ENCODE peak calls at places on chromosomes 7 and 10, in nine cellular contexts. Y, G, R, B, P, X, J, D and Z are unnamed samples.

GRCh38 chr7:79934727-79935126 is 199.9 kb upstream of the GNAI1 start:
- DNase-seq in Y (no peak), G (no peak), R (no peak), B (no peak), P (no peak), X (no peak), J (no peak), D (no peak), Z (no peak)

GRCh38 chr10:31961675-31962074 is 33.0 kb upstream of the ARHGAP12 start:
- DNase-seq in Y (peak; percentile 28), G (no peak), R (no peak), B (no peak), P (no peak), X (no peak), J (no peak), D (peak; percentile 24), Z (no peak)

GRCh38 chr10:22228167-22228938 is 10.5 kb upstream of the EBLN1 start:
- DNase-seq in Y (no peak), G (no peak), R (no peak), B (no peak), P (no peak), X (no peak), J (no peak), D (no peak), Z (no peak)

GRCh38 chr7:51033722-51034530 is 251.2 kb upstream of the GRB10 start:
- DNase-seq in Y (no peak), G (no peak), R (no peak), B (no peak), P (no peak), X (no peak), J (no peak), D (no peak), Z (no peak)

GRCh38 chr7:4819450-4820404 is 42.1 kb downstream of the PAPOLB start:
- DNase-seq in Y (no peak), G (no peak), R (no peak), B (no peak), P (no peak), X (no peak), J (no peak), D (no peak), Z (no peak)

GRCh38 chr7:82017334-82017943 is 247.6 kb upstream of the HGF start:
- DNase-seq in Y (peak; percentile 16), G (no peak), R (no peak), B (no peak), P (no peak), X (no peak), J (no peak), D (peak; percentile 65), Z (peak; percentile 19)

GRCh38 chr7:74217455-74218342 is 7.9 kb downstream of the LAT2 start:
- DNase-seq in Y (no peak), G (peak; percentile 30), R (no peak), B (no peak), P (no peak), X (no peak), J (no peak), D (no peak), Z (peak; percentile 68)

GRCh38 chr7:130207642-130208041 is at the start of gene SSMEM1:
- DNase-seq in Y (no peak), G (no peak), R (no peak), B (no peak), P (no peak), X (no peak), J (no peak), D (no peak), Z (no peak)

GRCh38 chr7:70143089-70144044 is 545.1 kb downstream of the AUTS2 start:
- DNase-seq in Y (no peak), G (no peak), R (no peak), B (no peak), P (no peak), X (no peak), J (peak; percentile 5), D (peak; percentile 85), Z (no peak)

GRCh38 chr10:30529373-30529998 is 95.5 kb downstream of the MAP3K8 start:
- DNase-seq in Y (no peak), G (peak; percentile 82), R (peak; percentile 62), B (peak; percentile 50), P (peak; percentile 61), X (peak; percentile 84), J (no peak), D (no peak), Z (peak; percentile 77)

GRCh38 chr7:127943541-127944521 is 87.4 kb downstream of the LRRC4 start:
- DNase-seq in Y (no peak), G (no peak), R (no peak), B (no peak), P (no peak), X (no peak), J (peak; percentile 37), D (no peak), Z (no peak)

GRCh38 chr7:13639416-13639815 is 350.1 kb downstream of the ETV1 start:
- DNase-seq in Y (no peak), G (no peak), R (no peak), B (no peak), P (no peak), X (no peak), J (peak; percentile 88), D (no peak), Z (no peak)

GRCh38 chr7:116348356-116348755 is 138.0 kb downstream of the TES start:
- DNase-seq in Y (no peak), G (no peak), R (no peak), B (no peak), P (no peak), X (no peak), J (no peak), D (no peak), Z (no peak)

GRCh38 chr7:7970620-7971307 is 2.2 kb downstream of the GLCCI1 start:
- DNase-seq in Y (peak; percentile 35), G (no peak), R (no peak), B (no peak), P (no peak), X (peak; percentile 20), J (peak; percentile 31), D (peak; percentile 39), Z (peak; percentile 47)

GRCh38 chr7:77315102-77315501 is 101.0 kb downstream of the GSAP start:
- DNase-seq in Y (no peak), G (no peak), R (no peak), B (no peak), P (no peak), X (no peak), J (no peak), D (no peak), Z (no peak)

GRCh38 chr7:2043316-2044039 is 189.3 kb downstream of the MAD1L1 start:
- DNase-seq in Y (no peak), G (no peak), R (no peak), B (no peak), P (no peak), X (no peak), J (no peak), D (no peak), Z (no peak)

GRCh38 chr7:16993543-16993942 is 111.8 kb upstream of the AGR3 start:
- DNase-seq in Y (no peak), G (no peak), R (no peak), B (no peak), P (no peak), X (no peak), J (no peak), D (no peak), Z (no peak)

GRCh38 chr7:70915067-70915466 is 216.9 kb upstream of the GALNT17 start:
- DNase-seq in Y (no peak), G (no peak), R (no peak), B (no peak), P (no peak), X (no peak), J (no peak), D (no peak), Z (no peak)

GRCh38 chr7:77791956-77792355 is 6.3 kb downstream of the TMEM60 start:
- DNase-seq in Y (no peak), G (no peak), R (no peak), B (no peak), P (no peak), X (no peak), J (no peak), D (no peak), Z (no peak)

GRCh38 chr7:135900186-135900585 is 77.0 kb downstream of the MTPN start:
- DNase-seq in Y (no peak), G (no peak), R (no peak), B (no peak), P (no peak), X (no peak), J (no peak), D (peak; percentile 23), Z (no peak)

GRCh38 chr10:100890696-100891271 is 22.0 kb upstream of the SLF2 start:
- DNase-seq in Y (peak; percentile 60), G (no peak), R (no peak), B (no peak), P (no peak), X (no peak), J (no peak), D (peak; percentile 97), Z (no peak)

GRCh38 chr10:95573953-95574604 is 12.9 kb upstream of the SORBS1 start:
- DNase-seq in Y (no peak), G (no peak), R (no peak), B (no peak), P (no peak), X (no peak), J (no peak), D (no peak), Z (no peak)

GRCh38 chr10:77518258-77518909 is 119.2 kb downstream of the KCNMA1 start:
- DNase-seq in Y (no peak), G (no peak), R (no peak), B (no peak), P (no peak), X (no peak), J (no peak), D (no peak), Z (no peak)